ENCODE peak calls at places on chromosome 6, in seven cellular contexts. One of them, this sample, is unnamed.

GRCh38 chr6:101845621-101846020 is 452.1 kb downstream of the GRIK2 start:
- DNase-seq in A549: no peak
- DNase-seq in thoracic aorta: no peak
- DNase-seq in fibroblast of the conjunctiva: no peak
- DNase-seq in NCI-H1417: no peak
- DNase-seq in GM04504: no peak
- DNase-seq in NCI-H774: no peak
- DNase-seq in this sample: no peak

GRCh38 chr6:30748851-30749540 is 4.6 kb upstream of the IER3 start:
- DNase-seq in A549: no peak
- DNase-seq in thoracic aorta: no peak
- DNase-seq in fibroblast of the conjunctiva: no peak
- DNase-seq in NCI-H1417: no peak
- DNase-seq in GM04504: no peak
- DNase-seq in NCI-H774: no peak
- DNase-seq in this sample: no peak

GRCh38 chr6:31727717-31728671 is 1.1 kb downstream of the DDAH2 start:
- DNase-seq in A549: no peak
- DNase-seq in thoracic aorta: no peak
- DNase-seq in fibroblast of the conjunctiva: no peak
- DNase-seq in NCI-H1417: no peak
- DNase-seq in GM04504: no peak
- DNase-seq in NCI-H774: no peak
- DNase-seq in this sample: peak

GRCh38 chr6:46490425-46491200 is 636 bp downstream of the RCAN2 start:
- DNase-seq in A549: no peak
- DNase-seq in thoracic aorta: no peak
- DNase-seq in fibroblast of the conjunctiva: no peak
- DNase-seq in NCI-H1417: peak
- DNase-seq in GM04504: no peak
- DNase-seq in NCI-H774: peak
- DNase-seq in this sample: no peak

GRCh38 chr6:31007694-31008093 is 2.6 kb upstream of the MUC22 start:
- DNase-seq in A549: peak
- DNase-seq in thoracic aorta: no peak
- DNase-seq in fibroblast of the conjunctiva: peak
- DNase-seq in NCI-H1417: no peak
- DNase-seq in GM04504: peak
- DNase-seq in NCI-H774: no peak
- DNase-seq in this sample: no peak

GRCh38 chr6:49370518-49370917 is 92.5 kb downstream of the MMUT start:
- DNase-seq in A549: no peak
- DNase-seq in thoracic aorta: no peak
- DNase-seq in fibroblast of the conjunctiva: no peak
- DNase-seq in NCI-H1417: no peak
- DNase-seq in GM04504: no peak
- DNase-seq in NCI-H774: no peak
- DNase-seq in this sample: no peak

GRCh38 chr6:8108031-8108660 is 5.8 kb upstream of the EEF1E1 start:
- DNase-seq in A549: peak
- DNase-seq in thoracic aorta: no peak
- DNase-seq in fibroblast of the conjunctiva: peak
- DNase-seq in NCI-H1417: no peak
- DNase-seq in GM04504: peak
- DNase-seq in NCI-H774: no peak
- DNase-seq in this sample: no peak

GRCh38 chr6:113352831-113353230 is 504.3 kb upstream of the MARCKS start:
- DNase-seq in A549: no peak
- DNase-seq in thoracic aorta: no peak
- DNase-seq in fibroblast of the conjunctiva: no peak
- DNase-seq in NCI-H1417: no peak
- DNase-seq in GM04504: no peak
- DNase-seq in NCI-H774: no peak
- DNase-seq in this sample: no peak

GRCh38 chr6:135250234-135250633 is 69.1 kb downstream of the MYB start:
- DNase-seq in A549: no peak
- DNase-seq in thoracic aorta: no peak
- DNase-seq in fibroblast of the conjunctiva: no peak
- DNase-seq in NCI-H1417: no peak
- DNase-seq in GM04504: no peak
- DNase-seq in NCI-H774: no peak
- DNase-seq in this sample: no peak

GRCh38 chr6:108961985-108962384 is 113.8 kb downstream of the ARMC2 start:
- DNase-seq in A549: no peak
- DNase-seq in thoracic aorta: no peak
- DNase-seq in fibroblast of the conjunctiva: peak
- DNase-seq in NCI-H1417: no peak
- DNase-seq in GM04504: peak
- DNase-seq in NCI-H774: no peak
- DNase-seq in this sample: no peak

GRCh38 chr6:146087386-146087785 is 58.5 kb downstream of the GRM1 start:
- DNase-seq in A549: no peak
- DNase-seq in thoracic aorta: no peak
- DNase-seq in fibroblast of the conjunctiva: no peak
- DNase-seq in NCI-H1417: no peak
- DNase-seq in GM04504: no peak
- DNase-seq in NCI-H774: no peak
- DNase-seq in this sample: no peak

GRCh38 chr6:1825926-1826325 is 216.2 kb downstream of the FOXC1 start:
- DNase-seq in A549: no peak
- DNase-seq in thoracic aorta: no peak
- DNase-seq in fibroblast of the conjunctiva: no peak
- DNase-seq in NCI-H1417: no peak
- DNase-seq in GM04504: no peak
- DNase-seq in NCI-H774: no peak
- DNase-seq in this sample: no peak

GRCh38 chr6:26122793-26123674 is 35.8 kb downstream of the HFE start:
- DNase-seq in A549: peak
- DNase-seq in thoracic aorta: peak
- DNase-seq in fibroblast of the conjunctiva: peak
- DNase-seq in NCI-H1417: peak
- DNase-seq in GM04504: peak
- DNase-seq in NCI-H774: peak
- DNase-seq in this sample: peak

GRCh38 chr6:109793793-109794192 is 102.7 kb downstream of the FIG4 start:
- DNase-seq in A549: peak
- DNase-seq in thoracic aorta: peak
- DNase-seq in fibroblast of the conjunctiva: peak
- DNase-seq in NCI-H1417: peak
- DNase-seq in GM04504: peak
- DNase-seq in NCI-H774: peak
- DNase-seq in this sample: no peak

GRCh38 chr6:6892706-6893601 is 214.8 kb upstream of the RREB1 start:
- DNase-seq in A549: no peak
- DNase-seq in thoracic aorta: no peak
- DNase-seq in fibroblast of the conjunctiva: no peak
- DNase-seq in NCI-H1417: peak
- DNase-seq in GM04504: no peak
- DNase-seq in NCI-H774: no peak
- DNase-seq in this sample: no peak

GRCh38 chr6:74075323-74075722 is 379.3 kb downstream of the CD109 start:
- DNase-seq in A549: no peak
- DNase-seq in thoracic aorta: no peak
- DNase-seq in fibroblast of the conjunctiva: peak
- DNase-seq in NCI-H1417: no peak
- DNase-seq in GM04504: peak
- DNase-seq in NCI-H774: no peak
- DNase-seq in this sample: no peak

GRCh38 chr6:43953794-43954310 is 173.4 kb downstream of the MRPL14 start:
- DNase-seq in A549: no peak
- DNase-seq in thoracic aorta: no peak
- DNase-seq in fibroblast of the conjunctiva: no peak
- DNase-seq in NCI-H1417: no peak
- DNase-seq in GM04504: no peak
- DNase-seq in NCI-H774: no peak
- DNase-seq in this sample: no peak

GRCh38 chr6:25365159-25365558 is 86.0 kb downstream of the CARMIL1 start:
- DNase-seq in A549: no peak
- DNase-seq in thoracic aorta: no peak
- DNase-seq in fibroblast of the conjunctiva: no peak
- DNase-seq in NCI-H1417: no peak
- DNase-seq in GM04504: no peak
- DNase-seq in NCI-H774: no peak
- DNase-seq in this sample: no peak

GRCh38 chr6:42390228-42390934 is 61.3 kb downstream of the TRERF1 start:
- DNase-seq in A549: no peak
- DNase-seq in thoracic aorta: no peak
- DNase-seq in fibroblast of the conjunctiva: no peak
- DNase-seq in NCI-H1417: no peak
- DNase-seq in GM04504: no peak
- DNase-seq in NCI-H774: no peak
- DNase-seq in this sample: no peak

GRCh38 chr6:10409160-10409765 is 5.6 kb downstream of the TFAP2A start:
- DNase-seq in A549: no peak
- DNase-seq in thoracic aorta: no peak
- DNase-seq in fibroblast of the conjunctiva: no peak
- DNase-seq in NCI-H1417: no peak
- DNase-seq in GM04504: no peak
- DNase-seq in NCI-H774: no peak
- DNase-seq in this sample: no peak

GRCh38 chr6:70889270-70889669 is 67.6 kb downstream of the B3GAT2 start:
- DNase-seq in A549: no peak
- DNase-seq in thoracic aorta: no peak
- DNase-seq in fibroblast of the conjunctiva: no peak
- DNase-seq in NCI-H1417: no peak
- DNase-seq in GM04504: no peak
- DNase-seq in NCI-H774: no peak
- DNase-seq in this sample: no peak

GRCh38 chr6:87617405-87617804 is 27.5 kb downstream of the ORC3 start:
- DNase-seq in A549: no peak
- DNase-seq in thoracic aorta: no peak
- DNase-seq in fibroblast of the conjunctiva: no peak
- DNase-seq in NCI-H1417: no peak
- DNase-seq in GM04504: no peak
- DNase-seq in NCI-H774: no peak
- DNase-seq in this sample: no peak

GRCh38 chr6:132614554-132614953 is 9.5 kb downstream of the TAAR2 start:
- DNase-seq in A549: no peak
- DNase-seq in thoracic aorta: no peak
- DNase-seq in fibroblast of the conjunctiva: no peak
- DNase-seq in NCI-H1417: no peak
- DNase-seq in GM04504: no peak
- DNase-seq in NCI-H774: no peak
- DNase-seq in this sample: no peak

GRCh38 chr6:136757150-136757549 is 35.1 kb downstream of the MAP3K5 start:
- DNase-seq in A549: no peak
- DNase-seq in thoracic aorta: no peak
- DNase-seq in fibroblast of the conjunctiva: no peak
- DNase-seq in NCI-H1417: no peak
- DNase-seq in GM04504: no peak
- DNase-seq in NCI-H774: no peak
- DNase-seq in this sample: no peak

GRCh38 chr6:156427345-156427744 is 349.8 kb upstream of the ARID1B start:
- DNase-seq in A549: peak
- DNase-seq in thoracic aorta: peak
- DNase-seq in fibroblast of the conjunctiva: peak
- DNase-seq in NCI-H1417: no peak
- DNase-seq in GM04504: peak
- DNase-seq in NCI-H774: peak
- DNase-seq in this sample: no peak

GRCh38 chr6:120711255-120711654 is 623.0 kb downstream of the TBC1D32 start:
- DNase-seq in A549: no peak
- DNase-seq in thoracic aorta: no peak
- DNase-seq in fibroblast of the conjunctiva: no peak
- DNase-seq in NCI-H1417: no peak
- DNase-seq in GM04504: no peak
- DNase-seq in NCI-H774: no peak
- DNase-seq in this sample: no peak

GRCh38 chr6:116314878-116315277 is 35.1 kb upstream of the TSPYL1 start:
- DNase-seq in A549: no peak
- DNase-seq in thoracic aorta: no peak
- DNase-seq in fibroblast of the conjunctiva: no peak
- DNase-seq in NCI-H1417: no peak
- DNase-seq in GM04504: no peak
- DNase-seq in NCI-H774: no peak
- DNase-seq in this sample: no peak

GRCh38 chr6:113920663-113921267 is 50.2 kb downstream of the HDAC2 start:
- DNase-seq in A549: no peak
- DNase-seq in thoracic aorta: no peak
- DNase-seq in fibroblast of the conjunctiva: no peak
- DNase-seq in NCI-H1417: no peak
- DNase-seq in GM04504: no peak
- DNase-seq in NCI-H774: no peak
- DNase-seq in this sample: no peak

GRCh38 chr6:108988291-108988690 is 106.4 kb downstream of the SESN1 start:
- DNase-seq in A549: no peak
- DNase-seq in thoracic aorta: no peak
- DNase-seq in fibroblast of the conjunctiva: no peak
- DNase-seq in NCI-H1417: no peak
- DNase-seq in GM04504: no peak
- DNase-seq in NCI-H774: no peak
- DNase-seq in this sample: no peak